ENCODE peak calls at places on chromosomes 4 and X, in five cellular contexts. One of them, this sample, is unnamed.

GRCh38 chr4:77251751-77252150 is 94.7 kb downstream of the CCNG2 start:
- DNase-seq in tibial artery: no peak
- DNase-seq in lower leg skin: no peak
- DNase-seq in heart right ventricle: no peak
- DNase-seq in CD4-positive, alpha-beta memory T cell: no peak
- DNase-seq in this sample: no peak

GRCh38 chr4:16225996-16226815 is at the start of gene TAPT1:
- DNase-seq in tibial artery: peak
- DNase-seq in lower leg skin: peak
- DNase-seq in heart right ventricle: peak
- DNase-seq in CD4-positive, alpha-beta memory T cell: peak
- DNase-seq in this sample: peak

GRCh38 chrX:17459008-17459407 is 84.0 kb downstream of the NHS start:
- DNase-seq in tibial artery: peak
- DNase-seq in lower leg skin: peak
- DNase-seq in heart right ventricle: peak
- DNase-seq in CD4-positive, alpha-beta memory T cell: no peak
- DNase-seq in this sample: no peak

GRCh38 chr4:67052981-67053380 is 492.3 kb downstream of the CENPC start:
- DNase-seq in tibial artery: no peak
- DNase-seq in lower leg skin: no peak
- DNase-seq in heart right ventricle: no peak
- DNase-seq in CD4-positive, alpha-beta memory T cell: no peak
- DNase-seq in this sample: no peak

GRCh38 chr4:113747949-113748348 is 13.6 kb downstream of the CAMK2D start:
- DNase-seq in tibial artery: no peak
- DNase-seq in lower leg skin: no peak
- DNase-seq in heart right ventricle: no peak
- DNase-seq in CD4-positive, alpha-beta memory T cell: no peak
- DNase-seq in this sample: no peak

GRCh38 chrX:144946696-144947095 is 300.6 kb upstream of the SPANXN1 start:
- DNase-seq in tibial artery: no peak
- DNase-seq in lower leg skin: no peak
- DNase-seq in heart right ventricle: no peak
- DNase-seq in CD4-positive, alpha-beta memory T cell: no peak
- DNase-seq in this sample: no peak

GRCh38 chrX:13463608-13464007 is 105.8 kb upstream of the EGFL6 start:
- DNase-seq in tibial artery: peak
- DNase-seq in lower leg skin: no peak
- DNase-seq in heart right ventricle: peak
- DNase-seq in CD4-positive, alpha-beta memory T cell: no peak
- DNase-seq in this sample: no peak

GRCh38 chrX:138191998-138192397 is 519.5 kb downstream of the FGF13 start:
- DNase-seq in tibial artery: no peak
- DNase-seq in lower leg skin: no peak
- DNase-seq in heart right ventricle: peak
- DNase-seq in CD4-positive, alpha-beta memory T cell: no peak
- DNase-seq in this sample: no peak

GRCh38 chr4:87017580-87018061 is 82.8 kb downstream of the AFF1 start:
- DNase-seq in tibial artery: no peak
- DNase-seq in lower leg skin: no peak
- DNase-seq in heart right ventricle: no peak
- DNase-seq in CD4-positive, alpha-beta memory T cell: no peak
- DNase-seq in this sample: no peak

GRCh38 chr4:156388826-156389225 is 435.2 kb upstream of the CTSO start:
- DNase-seq in tibial artery: no peak
- DNase-seq in lower leg skin: no peak
- DNase-seq in heart right ventricle: no peak
- DNase-seq in CD4-positive, alpha-beta memory T cell: no peak
- DNase-seq in this sample: no peak

GRCh38 chr4:184331155-184331995 is 113.7 kb upstream of the ENPP6 start:
- DNase-seq in tibial artery: no peak
- DNase-seq in lower leg skin: no peak
- DNase-seq in heart right ventricle: no peak
- DNase-seq in CD4-positive, alpha-beta memory T cell: no peak
- DNase-seq in this sample: no peak

GRCh38 chr4:185837415-185838103 is 25.6 kb upstream of the SORBS2 start:
- DNase-seq in tibial artery: no peak
- DNase-seq in lower leg skin: no peak
- DNase-seq in heart right ventricle: no peak
- DNase-seq in CD4-positive, alpha-beta memory T cell: no peak
- DNase-seq in this sample: no peak

GRCh38 chr4:53974561-53974960 is 89.8 kb downstream of the CHIC2 start:
- DNase-seq in tibial artery: no peak
- DNase-seq in lower leg skin: no peak
- DNase-seq in heart right ventricle: no peak
- DNase-seq in CD4-positive, alpha-beta memory T cell: no peak
- DNase-seq in this sample: no peak

GRCh38 chr4:2082118-2082517 is 23.0 kb downstream of the NAT8L start:
- DNase-seq in tibial artery: peak
- DNase-seq in lower leg skin: peak
- DNase-seq in heart right ventricle: no peak
- DNase-seq in CD4-positive, alpha-beta memory T cell: no peak
- DNase-seq in this sample: peak

GRCh38 chr4:175770555-175770954 is 41.5 kb downstream of the GPM6A start:
- DNase-seq in tibial artery: no peak
- DNase-seq in lower leg skin: no peak
- DNase-seq in heart right ventricle: no peak
- DNase-seq in CD4-positive, alpha-beta memory T cell: no peak
- DNase-seq in this sample: no peak

GRCh38 chrX:153888344-153888743 is 2.4 kb upstream of the L1CAM start:
- DNase-seq in tibial artery: no peak
- DNase-seq in lower leg skin: no peak
- DNase-seq in heart right ventricle: no peak
- DNase-seq in CD4-positive, alpha-beta memory T cell: no peak
- DNase-seq in this sample: no peak

GRCh38 chr4:60133414-60133813 is 1066.7 kb upstream of the ADGRL3 start:
- DNase-seq in tibial artery: no peak
- DNase-seq in lower leg skin: no peak
- DNase-seq in heart right ventricle: no peak
- DNase-seq in CD4-positive, alpha-beta memory T cell: no peak
- DNase-seq in this sample: no peak

DNA sequence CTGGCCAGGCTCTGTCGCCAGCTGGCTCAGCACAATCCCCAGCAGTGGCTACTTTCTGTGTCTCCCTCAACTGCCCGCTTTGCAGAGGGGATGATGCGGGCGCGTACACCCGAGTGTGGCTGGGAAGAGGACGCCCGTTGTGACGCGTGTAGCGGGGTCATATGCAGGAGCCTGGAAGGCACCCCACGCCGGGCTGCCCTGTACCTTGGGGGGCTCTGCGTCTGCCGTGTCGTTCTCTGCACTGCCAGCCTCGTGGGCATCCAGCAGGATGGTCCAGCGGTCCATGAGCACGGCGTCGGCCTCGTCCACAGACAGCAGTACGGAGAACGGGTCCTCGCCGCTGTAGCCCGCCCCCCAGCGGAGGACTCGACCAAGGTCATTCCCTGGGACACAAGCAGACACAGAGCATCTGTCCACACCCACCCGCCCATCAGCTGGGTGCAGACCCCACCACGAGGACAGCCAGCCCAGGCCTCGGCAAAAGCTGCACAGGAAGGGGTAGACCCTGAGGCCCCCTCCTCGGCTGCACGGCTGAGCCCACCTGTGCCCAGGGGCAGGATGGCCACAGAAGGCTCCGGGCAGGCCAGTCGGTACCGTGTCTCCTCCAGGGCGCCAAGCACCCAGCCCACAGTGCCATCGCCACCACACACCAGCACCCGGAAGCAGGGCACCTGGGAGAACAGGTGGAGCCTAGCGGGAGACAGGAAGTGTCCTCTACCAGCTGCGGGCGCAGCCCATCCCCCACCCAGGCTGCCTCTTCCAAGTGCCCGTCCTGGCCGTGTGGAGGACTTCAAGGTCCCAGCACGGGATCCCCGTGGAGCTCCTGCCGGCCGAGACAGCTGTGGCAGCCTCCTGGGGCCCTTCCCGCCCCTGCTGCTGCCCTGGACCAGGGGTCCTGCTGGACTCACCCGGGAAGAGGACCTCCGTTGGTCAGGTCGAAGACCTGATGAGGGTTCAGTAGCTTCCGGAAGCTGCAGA is 10.8 kb downstream of the DGKQ start:
- DNase-seq in tibial artery: peak
- DNase-seq in lower leg skin: no peak
- DNase-seq in heart right ventricle: no peak
- DNase-seq in CD4-positive, alpha-beta memory T cell: no peak
- DNase-seq in this sample: no peak
- H3K4me3 ChIP-seq in tibial artery: no peak
- H3K4me3 ChIP-seq in lower leg skin: no peak
- H3K4me3 ChIP-seq in heart right ventricle: no peak
- H3K4me3 ChIP-seq in CD4-positive, alpha-beta memory T cell: no peak
- H3K4me3 ChIP-seq in this sample: no peak

DNA sequence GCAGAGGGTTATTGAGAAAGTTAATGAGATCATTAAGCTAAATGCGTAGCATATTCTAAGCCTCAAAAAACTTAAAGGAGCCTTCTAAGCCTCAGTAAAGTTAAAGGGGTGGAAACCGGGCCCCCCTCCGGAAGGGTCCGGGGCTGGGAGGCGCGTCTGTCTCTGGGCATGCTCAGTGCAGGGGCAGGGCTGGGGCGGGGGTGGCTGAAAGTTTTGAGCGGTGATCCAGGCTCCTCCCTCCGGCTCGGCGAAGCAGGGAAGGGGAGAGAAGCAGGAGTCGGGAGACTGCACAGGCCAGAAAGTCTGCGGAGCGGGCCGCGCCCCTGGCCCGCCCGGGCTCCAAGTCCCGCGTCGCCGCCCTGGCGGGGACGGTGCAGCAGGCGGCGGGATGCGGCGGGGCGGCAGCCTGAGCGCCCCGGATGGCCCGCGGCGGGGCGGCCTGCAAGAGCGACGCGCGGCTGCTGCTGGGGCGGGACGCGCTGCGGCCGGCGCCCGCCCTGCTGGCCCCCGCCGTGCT is at the start of gene EVC:
- DNase-seq in tibial artery: peak
- DNase-seq in lower leg skin: peak
- DNase-seq in heart right ventricle: peak
- DNase-seq in CD4-positive, alpha-beta memory T cell: no peak
- DNase-seq in this sample: no peak
- H3K4me3 ChIP-seq in tibial artery: peak
- H3K4me3 ChIP-seq in lower leg skin: peak
- H3K4me3 ChIP-seq in heart right ventricle: peak
- H3K4me3 ChIP-seq in CD4-positive, alpha-beta memory T cell: no peak
- H3K4me3 ChIP-seq in this sample: no peak

GRCh38 chr4:140642674-140643437 is 74.1 kb upstream of the UCP1 start:
- DNase-seq in tibial artery: no peak
- DNase-seq in lower leg skin: no peak
- DNase-seq in heart right ventricle: no peak
- DNase-seq in CD4-positive, alpha-beta memory T cell: no peak
- DNase-seq in this sample: no peak
- H3K4me3 ChIP-seq in tibial artery: no peak
- H3K4me3 ChIP-seq in lower leg skin: no peak
- H3K4me3 ChIP-seq in heart right ventricle: no peak
- H3K4me3 ChIP-seq in CD4-positive, alpha-beta memory T cell: no peak
- H3K4me3 ChIP-seq in this sample: no peak

GRCh38 chr4:27218013-27218412 is 357.4 kb downstream of the STIM2 start:
- DNase-seq in tibial artery: no peak
- DNase-seq in lower leg skin: no peak
- DNase-seq in heart right ventricle: no peak
- DNase-seq in CD4-positive, alpha-beta memory T cell: no peak
- DNase-seq in this sample: no peak
- H3K4me3 ChIP-seq in tibial artery: no peak
- H3K4me3 ChIP-seq in lower leg skin: no peak
- H3K4me3 ChIP-seq in heart right ventricle: no peak
- H3K4me3 ChIP-seq in CD4-positive, alpha-beta memory T cell: no peak
- H3K4me3 ChIP-seq in this sample: no peak

DNA sequence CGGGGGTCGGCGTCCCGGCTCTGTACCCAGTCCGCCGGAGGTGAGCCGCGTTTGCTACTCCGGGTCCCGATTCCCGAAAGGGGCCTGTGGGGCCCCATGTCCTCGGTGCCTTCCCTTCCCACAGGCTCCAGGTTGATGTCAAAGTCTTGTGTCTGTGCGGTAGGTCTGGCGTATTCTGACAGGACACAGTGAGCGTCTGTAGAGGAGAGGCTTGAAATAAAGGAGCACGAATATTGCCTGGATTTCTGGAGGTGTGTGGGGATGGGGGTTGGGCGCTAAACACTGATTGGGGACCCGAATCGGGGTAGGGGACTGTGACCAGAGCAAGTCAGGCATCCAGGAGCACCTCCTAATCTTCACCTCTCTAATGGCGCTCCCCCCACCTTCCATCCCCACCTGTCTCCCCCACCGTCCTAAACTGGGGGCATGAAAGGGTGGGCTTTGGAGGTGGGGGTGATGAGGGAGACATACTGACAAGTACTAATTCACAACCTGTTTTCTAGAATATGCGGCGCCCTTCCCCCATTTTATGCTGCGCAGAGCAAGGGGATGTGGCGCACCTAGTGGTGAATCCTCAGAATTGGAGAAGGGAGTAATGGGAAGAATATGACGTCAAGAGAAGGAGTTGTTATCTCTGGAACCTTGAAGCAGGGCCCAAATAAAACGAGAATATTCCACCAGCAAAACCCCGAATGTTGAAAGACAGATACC is 874 bp downstream of the GPRASP2 start:
- DNase-seq in tibial artery: peak
- DNase-seq in lower leg skin: peak
- DNase-seq in heart right ventricle: peak
- DNase-seq in CD4-positive, alpha-beta memory T cell: no peak
- DNase-seq in this sample: no peak
- H3K4me3 ChIP-seq in tibial artery: peak
- H3K4me3 ChIP-seq in lower leg skin: peak
- H3K4me3 ChIP-seq in heart right ventricle: peak
- H3K4me3 ChIP-seq in CD4-positive, alpha-beta memory T cell: no peak
- H3K4me3 ChIP-seq in this sample: peak

GRCh38 chr4:42359686-42360085 is 37.6 kb upstream of the SHISA3 start:
- DNase-seq in tibial artery: no peak
- DNase-seq in lower leg skin: no peak
- DNase-seq in heart right ventricle: no peak
- DNase-seq in CD4-positive, alpha-beta memory T cell: no peak
- DNase-seq in this sample: no peak
- H3K4me3 ChIP-seq in tibial artery: no peak
- H3K4me3 ChIP-seq in lower leg skin: no peak
- H3K4me3 ChIP-seq in heart right ventricle: peak
- H3K4me3 ChIP-seq in CD4-positive, alpha-beta memory T cell: no peak
- H3K4me3 ChIP-seq in this sample: no peak